ENCODE peak calls at places on chromosome 10, in four cellular contexts. U is mucosa of descending colon, P is stomach, V is kidney epithelial cell. X is an unnamed sample.

GRCh38 chr10:79116801-79117723 is 48.3 kb downstream of the ZMIZ1 start:
- DNase-seq in U (peak; percentile 62), V (no peak), P (peak; percentile 50), X (peak; percentile 53)

GRCh38 chr10:69446229-69446628 is 5.0 kb upstream of the TSPAN15 start:
- DNase-seq in U (no peak), P (no peak), V (no peak), X (no peak)

GRCh38 chr10:64091889-64092288 is 570.7 kb downstream of the REEP3 start:
- DNase-seq in U (peak; percentile 27), V (no peak), P (no peak), X (no peak)

GRCh38 chr10:97573021-97573420 is 442 bp downstream of the ANKRD2 start:
- DNase-seq in P (no peak), V (no peak), U (no peak), X (no peak)

GRCh38 chr10:17348111-17349008 is 106.0 kb downstream of the ST8SIA6 start:
- DNase-seq in V (peak; percentile 57), U (peak; percentile 5), P (no peak), X (peak; percentile 81)

GRCh38 chr10:113576853-113577252 is 24.0 kb downstream of the HABP2 start:
- DNase-seq in U (peak; percentile 47), V (no peak), P (no peak), X (no peak)

GRCh38 chr10:64506963-64507362 is 985.8 kb downstream of the REEP3 start:
- DNase-seq in P (no peak), V (no peak), U (no peak), X (no peak)

GRCh38 chr10:49610015-49610734 is at the start of gene SLC18A3:
- DNase-seq in P (no peak), V (no peak), U (no peak), X (no peak)

GRCh38 chr10:128879441-128880175 is 587.4 kb upstream of the MGMT start:
- DNase-seq in U (no peak), V (no peak), P (no peak), X (no peak)

GRCh38 chr10:90318659-90319058 is 539.2 kb downstream of the HTR7 start:
- DNase-seq in V (no peak), P (no peak), U (no peak), X (no peak)

GRCh38 chr10:4775808-4776207 is 50.2 kb upstream of the AKR1E2 start:
- DNase-seq in V (no peak), P (no peak), U (no peak), X (no peak)

GRCh38 chr10:121823993-121824463 is 103.8 kb downstream of the ATE1 start:
- DNase-seq in P (no peak), V (peak; percentile 1), U (peak; percentile 16), X (peak; percentile 9)

GRCh38 chr10:128579280-128579679 is 453.1 kb upstream of the MKI67 start:
- DNase-seq in V (no peak), P (no peak), U (no peak), X (no peak)

GRCh38 chr10:112953760-112954159 is 3.7 kb downstream of the TCF7L2 start:
- DNase-seq in U (peak; percentile 28), V (no peak), P (no peak), X (no peak)

GRCh38 chr10:113945075-113945686 is 90.7 kb downstream of the NHLRC2 start:
- DNase-seq in V (peak; percentile 45), P (peak; percentile 71), U (peak; percentile 72), X (no peak)

GRCh38 chr10:122786269-122786668 is 59.4 kb downstream of the CUZD1 start:
- DNase-seq in V (no peak), P (no peak), U (peak; percentile 10), X (no peak)

GRCh38 chr10:133451346-133451745 is 2.4 kb upstream of the SCART1 start:
- DNase-seq in V (no peak), U (no peak), P (no peak), X (no peak)

GRCh38 chr10:46273506-46274477 is 13.0 kb upstream of the ANTXRL start:
- DNase-seq in P (peak; percentile 11), U (peak; percentile 33), V (no peak), X (no peak)

GRCh38 chr10:87705339-87705738 is 45.7 kb downstream of the PAPSS2 start:
- DNase-seq in V (peak; percentile 7), P (no peak), U (no peak), X (no peak)

GRCh38 chr10:46523881-46524470 is 32.5 kb downstream of the GPRIN2 start:
- DNase-seq in P (peak; percentile 28), U (peak; percentile 46), V (no peak), X (no peak)

GRCh38 chr10:104329754-104330153 is 8.5 kb downstream of the ITPRIP start:
- DNase-seq in P (no peak), U (no peak), V (no peak), X (no peak)

GRCh38 chr10:44384601-44385422 is at the start of gene CXCL12:
- DNase-seq in U (peak; percentile 35), V (no peak), P (peak; percentile 9), X (peak; percentile 84)

GRCh38 chr10:28127881-28128280 is 129.0 kb upstream of the ODAD2 start:
- DNase-seq in V (no peak), U (no peak), P (no peak), X (no peak)

GRCh38 chr10:29895436-29895835 is 163.9 kb downstream of the JCAD start:
- DNase-seq in U (peak; percentile 25), V (peak; percentile 48), P (no peak), X (peak; percentile 92)

GRCh38 chr10:104899779-104900178 is 258.7 kb downstream of the SORCS3 start:
- DNase-seq in V (no peak), P (no peak), U (no peak), X (no peak)

GRCh38 chr10:1366277-1366676 is 310.1 kb downstream of the WDR37 start:
- DNase-seq in U (peak; percentile 10), V (no peak), P (no peak), X (no peak)

GRCh38 chr10:36880898-36881297 is 244.5 kb upstream of the ANKRD30A start:
- DNase-seq in U (no peak), V (no peak), P (no peak), X (no peak)

GRCh38 chr10:103942866-103943265 is 24.1 kb upstream of the SLK start:
- DNase-seq in V (no peak), P (no peak), U (no peak), X (no peak)

GRCh38 chr10:30073045-30073766 is 13.8 kb upstream of the JCAD start:
- DNase-seq in U (no peak), P (no peak), V (no peak), X (no peak)

GRCh38 chr10:70757856-70758255 is 27.3 kb downstream of the TBATA start:
- DNase-seq in U (no peak), P (no peak), V (no peak), X (no peak)

GRCh38 chr10:123245264-123245663 is 91.1 kb downstream of the BUB3 start:
- DNase-seq in V (no peak), P (no peak), U (no peak), X (no peak)

GRCh38 chr10:22986771-22987542 is 59.1 kb downstream of the ARMC3 start:
- DNase-seq in U (no peak), V (no peak), P (no peak), X (no peak)

GRCh38 chr10:101230185-101230917 is 1.1 kb upstream of the LBX1 start:
- DNase-seq in V (no peak), P (no peak), U (no peak), X (no peak)
- H3K4me3 ChIP-seq in V (no peak overlapping the region), P (peak overlapping the region; percentile 36), U (no peak overlapping the region), X (peak overlapping the region; percentile 16)

DNA sequence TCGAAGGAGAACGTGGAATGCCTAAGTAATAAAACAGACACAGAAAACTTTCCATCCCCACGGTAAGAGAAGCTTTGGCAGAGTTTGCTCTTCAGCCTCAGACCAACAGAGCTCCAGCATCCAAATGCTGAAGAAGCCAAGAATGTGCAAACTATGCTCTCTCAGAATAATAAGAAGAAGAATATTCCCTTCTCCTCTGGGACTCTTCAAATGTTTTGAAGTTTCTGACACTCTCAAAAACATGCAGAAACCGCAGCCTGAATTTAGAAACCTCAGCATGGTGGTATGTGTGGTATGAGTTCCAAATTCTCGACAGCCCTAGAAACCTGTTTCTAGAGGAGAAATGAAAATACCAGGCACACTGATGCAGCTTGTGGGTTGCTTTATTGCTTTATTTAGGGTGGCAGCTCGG is 113.3 kb downstream of the KCNMA1 start:
- DNase-seq in U (no peak), P (no peak), V (no peak), X (no peak)
- H3K4me3 ChIP-seq in U (no peak overlapping the region), P (no peak overlapping the region), V (no peak overlapping the region), X (no peak overlapping the region)

DNA sequence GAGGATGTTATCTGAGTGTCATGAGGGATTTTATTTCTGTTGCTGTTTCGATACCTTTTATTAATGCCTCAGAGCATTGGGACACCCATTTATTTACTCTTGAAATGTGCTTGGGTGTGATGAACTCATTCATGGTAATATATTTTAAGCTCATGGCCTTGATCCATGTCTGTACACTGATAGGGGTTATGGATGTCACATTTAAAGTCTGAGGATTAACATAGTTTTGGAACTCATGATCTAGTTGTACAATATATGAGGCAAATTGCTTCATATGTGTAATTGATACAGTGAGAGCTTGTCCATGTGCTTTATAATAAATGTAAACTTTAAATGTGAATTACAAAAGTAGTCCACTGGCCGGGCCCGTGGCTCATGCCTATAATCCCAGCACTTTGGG is 23.0 kb upstream of the ZRANB1 start:
- DNase-seq in U (no peak), V (no peak), P (no peak), X (no peak)
- H3K4me3 ChIP-seq in U (no peak overlapping the region), V (no peak overlapping the region), P (peak overlapping the region; percentile 76), X (peak overlapping the region; percentile 86)

DNA sequence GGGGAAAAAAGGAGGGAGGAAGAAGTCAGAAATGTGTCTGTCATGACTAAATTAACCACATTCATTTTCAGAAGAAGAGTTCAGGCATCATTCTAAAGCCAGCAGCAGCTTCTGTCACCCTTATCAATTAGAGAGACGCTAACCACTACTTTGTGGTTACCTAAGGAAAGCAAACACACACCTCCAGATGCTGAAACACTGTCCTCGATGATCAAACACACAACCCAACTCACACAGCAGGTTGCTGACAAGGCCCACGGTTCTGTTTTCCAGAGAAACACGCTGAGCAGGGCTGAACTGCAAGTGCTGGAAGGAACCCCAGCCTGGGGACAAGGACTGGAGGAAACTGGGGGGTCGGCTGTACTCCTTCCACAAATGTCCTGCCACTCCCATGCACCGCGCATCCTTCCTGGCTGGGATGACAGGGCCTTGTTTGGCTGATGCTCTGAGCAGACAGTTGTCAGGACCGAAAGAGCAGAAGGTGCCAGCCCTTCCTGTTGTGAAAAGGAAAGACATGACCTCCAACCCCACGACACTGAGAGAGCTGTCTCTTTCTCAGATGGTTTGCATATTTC is 36.6 kb downstream of the PRKCQ start:
- DNase-seq in V (no peak), U (no peak), P (no peak), X (no peak)
- H3K4me3 ChIP-seq in V (no peak overlapping the region), U (no peak overlapping the region), P (peak overlapping the region; percentile 6), X (no peak overlapping the region)

X was measured in right cardiac atrium.